ENCODE peak calls at places on chromosomes 11 and 22, in ten cellular contexts. L is AG09319; Y is HS-27A; U is KBM-7; T is activated naive CD8-positive, alpha-beta T cell treated with anti-CD3 and anti-CD28 coated beads for 36 hours; I is T1000; K is MG63; Z is fibroblast of lung; G is naive thymus-derived CD4-positive, alpha-beta T cell; J is progenitor cell of endocrine pancreas. M is an unnamed sample.

GRCh38 chr22:39638958-39639357 is 68.4 kb downstream of the CACNA1I start:
- DNase-seq in Z (no peak), L (no peak), G (no peak), U (no peak), K (no peak), I (no peak), J (no peak), Y (no peak), T (no peak), M (no peak)

GRCh38 chr11:67732045-67732787 is 57.8 kb upstream of the ALDH3B2 start:
- DNase-seq in U (peak), I (no peak), J (no peak), Y (no peak), Z (no peak), G (peak), K (peak), T (peak), L (no peak), M (peak)

GRCh38 chr11:12133539-12134238 is 23.3 kb downstream of the MICAL2 start:
- DNase-seq in Z (no peak), K (no peak), T (no peak), I (no peak), U (no peak), L (no peak), G (peak), J (no peak), Y (no peak), M (no peak)

GRCh38 chr22:41772645-41773044 is 27.8 kb upstream of the CCDC134 start:
- DNase-seq in I (peak), K (peak), G (no peak), Z (no peak), J (no peak), Y (no peak), L (no peak), U (no peak), T (no peak), M (no peak)

GRCh38 chr11:78420255-78420764 is 2.7 kb upstream of the GAB2 start:
- DNase-seq in T (peak), L (peak), U (peak), G (peak), K (peak), J (no peak), Z (peak), Y (peak), I (peak), M (peak)

GRCh38 chr11:54946429-54946828 is 239.8 kb downstream of the OR4A5 start:
- DNase-seq in K (no peak), L (no peak), T (no peak), I (no peak), Z (no peak), G (no peak), Y (no peak), U (no peak), J (no peak), M (no peak)

GRCh38 chr11:19110290-19110689 is 6.7 kb upstream of the ZDHHC13 start:
- DNase-seq in Z (no peak), L (no peak), Y (no peak), I (no peak), K (no peak), J (no peak), U (no peak), G (no peak), T (no peak), M (no peak)

GRCh38 chr22:25235547-25236290 is 16.3 kb downstream of the CRYBB2 start:
- DNase-seq in T (peak), L (peak), J (peak), Z (peak), G (peak), U (peak), K (peak), I (peak), Y (peak), M (peak)

GRCh38 chr11:128853556-128853955 is 13.5 kb downstream of the KCNJ1 start:
- DNase-seq in J (no peak), G (no peak), K (no peak), Y (no peak), L (no peak), T (no peak), U (no peak), Z (no peak), I (no peak), M (no peak)

GRCh38 chr11:91296628-91297027 is 928.0 kb upstream of the FAT3 start:
- DNase-seq in Z (peak), J (no peak), L (no peak), I (no peak), G (no peak), Y (peak), U (no peak), T (no peak), K (no peak), M (no peak)

GRCh38 chr11:8209208-8209807 is 40.5 kb upstream of the RIC3 start:
- DNase-seq in U (peak), I (no peak), Z (no peak), L (no peak), J (no peak), Y (no peak), T (peak), K (no peak), G (no peak), M (no peak)

GRCh38 chr22:44093791-44094190 is 69.7 kb downstream of the PARVB start:
- DNase-seq in Y (no peak), T (no peak), L (no peak), Z (no peak), G (no peak), U (no peak), K (no peak), J (no peak), I (no peak), M (no peak)